ENCODE peak calls at places on chromosome 22, in four cellular contexts. One of them, this sample, is unnamed. For H3K36me3, the result is how much of the 10 kb centered on the place peaks cover.

GRCh38 chr22:48837341-48837935 is 990.2 kb downstream of the BRD1 start:
- DNase-seq in neuronal stem cell: no peak
- DNase-seq in mesenchymal stem cell: no peak
- DNase-seq in trophoblast cell: no peak
- DNase-seq in this sample: no peak

GRCh38 chr22:40406063-40406890 is 35.9 kb downstream of the SGSM3 start:
- DNase-seq in neuronal stem cell: no peak
- DNase-seq in trophoblast cell: no peak
- DNase-seq in mesenchymal stem cell: no peak
- DNase-seq in this sample: no peak

GRCh38 chr22:47966316-47966715 is 1203.9 kb downstream of the TBC1D22A start:
- DNase-seq in mesenchymal stem cell: no peak
- DNase-seq in neuronal stem cell: no peak
- DNase-seq in trophoblast cell: no peak
- DNase-seq in this sample: no peak

GRCh38 chr22:42947211-42947990 is 67.5 kb downstream of the PACSIN2 start:
- DNase-seq in mesenchymal stem cell: peak
- DNase-seq in neuronal stem cell: peak
- DNase-seq in trophoblast cell: no peak
- DNase-seq in this sample: no peak

GRCh38 chr22:41603873-41604332 is 14.3 kb upstream of the PMM1 start:
- DNase-seq in trophoblast cell: no peak
- DNase-seq in mesenchymal stem cell: no peak
- DNase-seq in neuronal stem cell: no peak
- DNase-seq in this sample: no peak

GRCh38 chr22:47206819-47207218 is 444.4 kb downstream of the TBC1D22A start:
- DNase-seq in neuronal stem cell: no peak
- DNase-seq in trophoblast cell: no peak
- DNase-seq in mesenchymal stem cell: no peak
- DNase-seq in this sample: no peak

GRCh38 chr22:50039669-50040458 is 18.2 kb downstream of the TTLL8 start:
- DNase-seq in neuronal stem cell: no peak
- DNase-seq in mesenchymal stem cell: no peak
- DNase-seq in trophoblast cell: no peak
- DNase-seq in this sample: no peak

GRCh38 chr22:44943701-44944324 is 66.0 kb downstream of the PHF21B start:
- DNase-seq in trophoblast cell: no peak
- DNase-seq in mesenchymal stem cell: no peak
- DNase-seq in neuronal stem cell: no peak
- DNase-seq in this sample: no peak

GRCh38 chr22:28369849-28370248 is 309.8 kb downstream of the TTC28 start:
- DNase-seq in neuronal stem cell: no peak
- DNase-seq in mesenchymal stem cell: no peak
- DNase-seq in trophoblast cell: no peak
- DNase-seq in this sample: no peak

GRCh38 chr22:48627203-48627602 is 1200.5 kb downstream of the BRD1 start:
- DNase-seq in trophoblast cell: no peak
- DNase-seq in mesenchymal stem cell: no peak
- DNase-seq in neuronal stem cell: no peak
- DNase-seq in this sample: no peak

GRCh38 chr22:44823396-44823795 is 71.0 kb downstream of the ARHGAP8 start:
- DNase-seq in neuronal stem cell: no peak
- DNase-seq in mesenchymal stem cell: no peak
- DNase-seq in trophoblast cell: no peak
- DNase-seq in this sample: no peak

GRCh38 chr22:49454726-49455125 is 372.9 kb downstream of the BRD1 start:
- DNase-seq in mesenchymal stem cell: no peak
- DNase-seq in trophoblast cell: no peak
- DNase-seq in neuronal stem cell: no peak
- DNase-seq in this sample: no peak

GRCh38 chr22:49788492-49788891 is 39.2 kb downstream of the BRD1 start:
- DNase-seq in trophoblast cell: no peak
- DNase-seq in mesenchymal stem cell: peak
- DNase-seq in neuronal stem cell: no peak
- DNase-seq in this sample: no peak

GRCh38 chr22:35397095-35397904 is 2.6 kb upstream of the MCM5 start:
- DNase-seq in trophoblast cell: no peak
- DNase-seq in mesenchymal stem cell: peak
- DNase-seq in neuronal stem cell: no peak
- DNase-seq in this sample: no peak

GRCh38 chr22:17924735-17925727 is 99.3 kb downstream of the MICAL3 start:
- DNase-seq in neuronal stem cell: no peak
- DNase-seq in mesenchymal stem cell: no peak
- DNase-seq in trophoblast cell: peak
- DNase-seq in this sample: no peak

GRCh38 chr22:48900626-48901025 is 927.0 kb downstream of the BRD1 start:
- DNase-seq in mesenchymal stem cell: no peak
- DNase-seq in trophoblast cell: no peak
- DNase-seq in neuronal stem cell: no peak
- DNase-seq in this sample: no peak

GRCh38 chr22:30015846-30016245 is 64.4 kb upstream of the HORMAD2 start:
- DNase-seq in neuronal stem cell: no peak
- DNase-seq in mesenchymal stem cell: peak
- DNase-seq in trophoblast cell: peak
- DNase-seq in this sample: no peak
- H3K36me3 ChIP-seq in neuronal stem cell: under half
- H3K36me3 ChIP-seq in mesenchymal stem cell: half or more
- H3K36me3 ChIP-seq in trophoblast cell: half or more
- H3K36me3 ChIP-seq in this sample: under half

GRCh38 chr22:36897611-36898010 is 15.8 kb upstream of the CSF2RB start:
- DNase-seq in neuronal stem cell: no peak
- DNase-seq in trophoblast cell: no peak
- DNase-seq in mesenchymal stem cell: no peak
- DNase-seq in this sample: no peak

GRCh38 chr22:36892292-36892691 is 21.1 kb upstream of the CSF2RB start:
- DNase-seq in trophoblast cell: no peak
- DNase-seq in mesenchymal stem cell: no peak
- DNase-seq in neuronal stem cell: no peak
- DNase-seq in this sample: no peak

GRCh38 chr22:36891646-36892045 is 21.8 kb upstream of the CSF2RB start:
- DNase-seq in neuronal stem cell: no peak
- DNase-seq in trophoblast cell: peak
- DNase-seq in mesenchymal stem cell: no peak
- DNase-seq in this sample: no peak

GRCh38 chr22:36898690-36899089 is 14.7 kb upstream of the CSF2RB start:
- DNase-seq in trophoblast cell: no peak
- DNase-seq in neuronal stem cell: no peak
- DNase-seq in mesenchymal stem cell: no peak
- DNase-seq in this sample: no peak

GRCh38 chr22:36893262-36893661 is 20.2 kb upstream of the CSF2RB start:
- DNase-seq in mesenchymal stem cell: no peak
- DNase-seq in trophoblast cell: peak
- DNase-seq in neuronal stem cell: no peak
- DNase-seq in this sample: no peak
- H2BK12ac ChIP-seq in mesenchymal stem cell: no peak
- H2BK12ac ChIP-seq in trophoblast cell: no peak
- H2BK12ac ChIP-seq in neuronal stem cell: no peak
- H2BK12ac ChIP-seq in this sample: no peak

DNA sequence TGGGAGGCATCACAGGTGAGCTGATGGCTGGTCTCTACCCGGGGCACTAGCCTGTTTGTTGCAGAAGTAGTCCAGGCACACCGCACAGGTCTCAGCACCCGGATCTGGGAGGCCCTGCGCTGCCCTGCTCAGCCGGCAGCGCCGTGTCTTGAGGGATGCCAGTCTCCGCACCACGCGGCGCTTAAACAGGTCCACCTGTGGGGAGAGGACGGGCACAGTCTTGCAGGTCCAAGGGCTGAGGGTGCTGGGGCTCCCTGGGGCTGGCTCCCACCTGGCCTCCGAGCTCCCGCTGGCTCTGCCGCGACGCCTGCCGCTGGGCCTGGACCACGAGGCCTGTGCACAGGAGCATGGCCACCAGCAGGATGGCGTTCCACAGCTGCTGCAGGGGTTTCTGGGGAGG is 7.2 kb downstream of the RNF215 start:
- DNase-seq in trophoblast cell: no peak
- DNase-seq in mesenchymal stem cell: no peak
- DNase-seq in neuronal stem cell: no peak
- DNase-seq in this sample: no peak
- H3K36me3 ChIP-seq in trophoblast cell: half or more
- H3K36me3 ChIP-seq in mesenchymal stem cell: half or more
- H3K36me3 ChIP-seq in neuronal stem cell: under half
- H3K36me3 ChIP-seq in this sample: under half

GRCh38 chr22:39392341-39392948 is 7.1 kb upstream of the TAB1 start:
- DNase-seq in neuronal stem cell: no peak
- DNase-seq in trophoblast cell: peak
- DNase-seq in mesenchymal stem cell: no peak
- DNase-seq in this sample: no peak
- H2BK12ac ChIP-seq in neuronal stem cell: no peak
- H2BK12ac ChIP-seq in trophoblast cell: no peak
- H2BK12ac ChIP-seq in mesenchymal stem cell: no peak
- H2BK12ac ChIP-seq in this sample: no peak

GRCh38 chr22:38744981-38745380 is 10.8 kb downstream of the SUN2 start:
- DNase-seq in neuronal stem cell: no peak
- DNase-seq in mesenchymal stem cell: no peak
- DNase-seq in trophoblast cell: no peak
- DNase-seq in this sample: no peak
- H3K36me3 ChIP-seq in neuronal stem cell: under half
- H3K36me3 ChIP-seq in mesenchymal stem cell: half or more
- H3K36me3 ChIP-seq in trophoblast cell: half or more
- H3K36me3 ChIP-seq in this sample: under half

GRCh38 chr22:39176067-39176621 is 23.7 kb upstream of the CBX7 start:
- DNase-seq in trophoblast cell: peak
- DNase-seq in mesenchymal stem cell: peak
- DNase-seq in neuronal stem cell: peak
- DNase-seq in this sample: peak
- H2BK12ac ChIP-seq in trophoblast cell: peak
- H2BK12ac ChIP-seq in mesenchymal stem cell: peak
- H2BK12ac ChIP-seq in neuronal stem cell: peak
- H2BK12ac ChIP-seq in this sample: peak

GRCh38 chr22:23305321-23305910 is 125.1 kb downstream of the BCR start:
- DNase-seq in neuronal stem cell: no peak
- DNase-seq in mesenchymal stem cell: peak
- DNase-seq in trophoblast cell: no peak
- DNase-seq in this sample: no peak

GRCh38 chr22:23302171-23303002 is 122.1 kb downstream of the BCR start:
- DNase-seq in neuronal stem cell: no peak
- DNase-seq in mesenchymal stem cell: peak
- DNase-seq in trophoblast cell: no peak
- DNase-seq in this sample: no peak

GRCh38 chr22:23305922-23306374 is 125.6 kb downstream of the BCR start:
- DNase-seq in trophoblast cell: no peak
- DNase-seq in neuronal stem cell: no peak
- DNase-seq in mesenchymal stem cell: peak
- DNase-seq in this sample: no peak

GRCh38 chr22:23300476-23300875 is 120.2 kb downstream of the BCR start:
- DNase-seq in mesenchymal stem cell: no peak
- DNase-seq in neuronal stem cell: no peak
- DNase-seq in trophoblast cell: no peak
- DNase-seq in this sample: no peak

GRCh38 chr22:23301591-23301990 is 121.3 kb downstream of the BCR start:
- DNase-seq in trophoblast cell: no peak
- DNase-seq in mesenchymal stem cell: no peak
- DNase-seq in neuronal stem cell: no peak
- DNase-seq in this sample: no peak
- H3K36me3 ChIP-seq in trophoblast cell: under half
- H3K36me3 ChIP-seq in mesenchymal stem cell: half or more
- H3K36me3 ChIP-seq in neuronal stem cell: under half
- H3K36me3 ChIP-seq in this sample: under half

GRCh38 chr22:18992543-18993198 is 56.6 kb upstream of the PRODH start:
- DNase-seq in mesenchymal stem cell: no peak
- DNase-seq in trophoblast cell: no peak
- DNase-seq in neuronal stem cell: no peak
- DNase-seq in this sample: peak
- H2BK12ac ChIP-seq in mesenchymal stem cell: no peak
- H2BK12ac ChIP-seq in trophoblast cell: no peak
- H2BK12ac ChIP-seq in neuronal stem cell: no peak
- H2BK12ac ChIP-seq in this sample: no peak

GRCh38 chr22:20561882-20562281 is 54.5 kb downstream of the MED15 start:
- DNase-seq in neuronal stem cell: no peak
- DNase-seq in mesenchymal stem cell: no peak
- DNase-seq in trophoblast cell: no peak
- DNase-seq in this sample: no peak

GRCh38 chr22:20560716-20561115 is 53.3 kb downstream of the MED15 start:
- DNase-seq in trophoblast cell: no peak
- DNase-seq in mesenchymal stem cell: no peak
- DNase-seq in neuronal stem cell: no peak
- DNase-seq in this sample: no peak

GRCh38 chr22:20563464-20563906 is 56.1 kb downstream of the MED15 start:
- DNase-seq in mesenchymal stem cell: no peak
- DNase-seq in trophoblast cell: no peak
- DNase-seq in neuronal stem cell: no peak
- DNase-seq in this sample: no peak

GRCh38 chr22:20563941-20564371 is 56.5 kb downstream of the MED15 start:
- DNase-seq in trophoblast cell: no peak
- DNase-seq in mesenchymal stem cell: no peak
- DNase-seq in neuronal stem cell: no peak
- DNase-seq in this sample: no peak

DNA sequence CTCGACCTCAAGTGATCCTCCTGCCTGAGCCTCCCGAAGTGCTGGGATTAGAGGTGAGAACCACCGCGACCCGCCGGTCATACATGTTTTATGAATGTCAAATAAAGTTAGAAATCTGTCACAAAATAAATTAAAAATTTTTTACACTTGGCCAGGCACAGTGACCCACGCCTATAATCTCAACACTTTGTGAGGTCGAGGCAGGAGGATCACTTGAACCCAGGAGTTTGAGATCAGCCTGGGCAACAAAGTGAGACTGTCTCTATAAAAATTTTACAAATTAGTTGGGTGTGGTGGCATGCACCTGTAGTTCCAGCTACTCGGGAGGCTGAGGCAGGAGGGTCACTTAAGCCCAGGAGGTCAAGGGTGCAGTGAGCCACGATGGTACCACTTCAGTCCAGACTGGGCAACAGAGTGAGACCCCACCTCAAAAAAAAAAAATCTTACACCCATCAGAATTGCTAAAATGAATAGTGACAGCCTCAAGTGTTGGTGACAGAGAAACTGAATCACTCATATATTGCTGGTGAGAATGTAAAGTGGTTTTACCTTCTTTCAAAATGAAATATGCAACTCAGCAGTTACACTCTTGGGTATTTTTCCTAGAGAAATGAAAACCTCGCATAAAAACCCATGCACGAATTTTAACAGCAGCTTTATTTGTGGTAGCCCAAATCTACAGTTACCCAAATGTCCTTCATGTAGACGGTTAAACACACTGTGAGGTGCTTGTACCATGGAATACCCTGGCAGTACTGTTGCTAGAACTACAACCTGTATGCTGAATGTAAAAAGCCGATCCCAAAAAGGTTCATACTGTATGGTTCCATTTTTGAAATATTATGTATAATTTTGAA is 55.4 kb downstream of the MED15 start:
- DNase-seq in trophoblast cell: no peak
- DNase-seq in neuronal stem cell: no peak
- DNase-seq in mesenchymal stem cell: no peak
- DNase-seq in this sample: no peak
- H3K36me3 ChIP-seq in trophoblast cell: under half
- H3K36me3 ChIP-seq in neuronal stem cell: under half
- H3K36me3 ChIP-seq in mesenchymal stem cell: half or more
- H3K36me3 ChIP-seq in this sample: under half

This sample was measured in H1.